ENCODE peak calls at places on chromosomes 4 and X, in ten cellular contexts. K is IMR-90, P is Peyer's patch, D is K562, L is stomach, O is GM12878, Y is testis, F is ovary, G is right lobe of liver, U is A549. M is an unnamed sample. For H3K4me1, the result is how much of the 10 kb centered on the place peaks cover.

GRCh38 chrX:106612403-106612789 is 618 bp downstream of the RADX start:
- DNase-seq in K (no peak), P (no peak), D (no peak), L (no peak), O (no peak), Y (no peak), F (no peak), G (no peak), U (no peak), M (no peak)

GRCh38 chrX:139851730-139852129 is 81.1 kb downstream of the ATP11C start:
- DNase-seq in K (peak), P (no peak), D (no peak), L (no peak), O (no peak), Y (no peak), F (no peak), G (no peak), U (no peak), M (no peak)

GRCh38 chr4:26947318-26947717 is 86.7 kb downstream of the STIM2 start:
- DNase-seq in K (no peak), P (no peak), D (no peak), L (no peak), O (no peak), Y (no peak), F (no peak), G (no peak), U (no peak), M (no peak)

GRCh38 chr4:150115851-150116250 is 37.6 kb downstream of the DCLK2 start:
- DNase-seq in K (peak), P (no peak), D (no peak), L (no peak), O (no peak), Y (no peak), F (no peak), G (no peak), U (no peak), M (no peak)

GRCh38 chr4:38529189-38530115 is 134.5 kb upstream of the KLF3 start:
- DNase-seq in K (no peak), P (peak), D (peak), L (peak), O (peak), Y (no peak), F (no peak), G (peak), U (no peak), M (peak)

GRCh38 chrX:254630-255215 is 26.5 kb upstream of the PLCXD1 start:
- DNase-seq in K (no peak), P (no peak), D (no peak), L (peak), O (no peak), Y (no peak), F (no peak), G (no peak), U (no peak), M (no peak)

GRCh38 chr4:147388016-147388415 is 92.9 kb upstream of the EDNRA start:
- DNase-seq in K (peak), P (no peak), D (no peak), L (no peak), O (no peak), Y (no peak), F (no peak), G (no peak), U (no peak), M (no peak)

GRCh38 chrX:86023806-86024205 is 23.6 kb downstream of the CHM start:
- DNase-seq in K (no peak), P (no peak), D (no peak), L (no peak), O (no peak), Y (no peak), F (no peak), G (no peak), U (no peak), M (no peak)

GRCh38 chr4:184251680-184252000 is 34.0 kb upstream of the ENPP6 start:
- DNase-seq in K (no peak), P (no peak), D (no peak), L (no peak), O (no peak), Y (no peak), F (no peak), G (no peak), U (no peak), M (no peak)

GRCh38 chr4:931194-931959 is 739 bp downstream of the GAK start:
- DNase-seq in K (peak), P (no peak), D (peak), L (no peak), O (no peak), Y (no peak), F (no peak), G (no peak), U (no peak), M (no peak)

GRCh38 chrX:38898261-38898660 is 97.0 kb downstream of the MID1IP1 start:
- DNase-seq in K (no peak), P (no peak), D (no peak), L (no peak), O (no peak), Y (no peak), F (no peak), G (no peak), U (no peak), M (no peak)

GRCh38 chr4:14095881-14096280 is 468.4 kb upstream of the BOD1L1 start:
- DNase-seq in K (no peak), P (no peak), D (no peak), L (no peak), O (no peak), Y (no peak), F (no peak), G (no peak), U (no peak), M (no peak)

GRCh38 chrX:55758033-55758432 is 40.5 kb downstream of the RRAGB start:
- DNase-seq in K (peak), P (no peak), D (no peak), L (no peak), O (no peak), Y (no peak), F (no peak), G (no peak), U (no peak), M (no peak)

GRCh38 chr4:152990471-152991131 is 54.5 kb downstream of the FHDC1 start:
- DNase-seq in K (no peak), P (no peak), D (peak), L (no peak), O (no peak), Y (no peak), F (no peak), G (no peak), U (no peak), M (no peak)

GRCh38 chr4:138576684-138577083 is 334.5 kb upstream of the SLC7A11 start:
- DNase-seq in K (peak), P (no peak), D (peak), L (no peak), O (no peak), Y (no peak), F (no peak), G (no peak), U (peak), M (no peak)

GRCh38 chr4:89382439-89382838 is 74.8 kb upstream of the GPRIN3 start:
- DNase-seq in K (no peak), P (no peak), D (no peak), L (no peak), O (no peak), Y (no peak), F (no peak), G (no peak), U (no peak), M (no peak)

GRCh38 chrX:1486749-1487361 is 34.1 kb upstream of the ASMTL start:
- DNase-seq in K (no peak), P (no peak), D (no peak), L (no peak), O (no peak), Y (no peak), F (no peak), G (peak), U (no peak), M (peak)

GRCh38 chr4:20773144-20773997 is 73.1 kb downstream of the PACRGL start:
- DNase-seq in K (peak), P (peak), D (peak), L (peak), O (no peak), Y (peak), F (peak), G (no peak), U (peak), M (no peak)

GRCh38 chrX:1528884-1529203 is 8.1 kb downstream of the P2RY8 start:
- DNase-seq in K (no peak), P (no peak), D (no peak), L (no peak), O (no peak), Y (no peak), F (no peak), G (no peak), U (no peak), M (no peak)

GRCh38 chr4:58261526-58261925 is 1151.3 kb upstream of the IGFBP7 start:
- DNase-seq in K (no peak), P (no peak), D (no peak), L (no peak), O (no peak), Y (no peak), F (no peak), G (no peak), U (no peak), M (no peak)

GRCh38 chr4:55184600-55185523 is 59.5 kb upstream of the KDR start:
- DNase-seq in K (peak), P (no peak), D (peak), L (peak), O (no peak), Y (peak), F (peak), G (no peak), U (no peak), M (no peak)

GRCh38 chrX:25343060-25343459 is 327.3 kb upstream of the ARX start:
- DNase-seq in K (no peak), P (no peak), D (no peak), L (no peak), O (no peak), Y (no peak), F (no peak), G (no peak), U (no peak), M (no peak)

GRCh38 chr4:4819213-4819606 is 40.3 kb upstream of the MSX1 start:
- DNase-seq in K (no peak), P (no peak), D (no peak), L (no peak), O (no peak), Y (no peak), F (no peak), G (no peak), U (no peak), M (no peak)

GRCh38 chrX:71148278-71148663 is 3.6 kb downstream of the NLGN3 start:
- DNase-seq in K (no peak), P (no peak), D (no peak), L (no peak), O (no peak), Y (no peak), F (no peak), G (no peak), U (no peak), M (no peak)

GRCh38 chr4:58760100-58760499 is 1649.9 kb upstream of the IGFBP7 start:
- DNase-seq in K (no peak), P (no peak), D (no peak), L (no peak), O (no peak), Y (no peak), F (no peak), G (no peak), U (no peak), M (no peak)

GRCh38 chr4:7189475-7190277 is 2.7 kb upstream of the SORCS2 start:
- DNase-seq in K (no peak), P (peak), D (no peak), L (no peak), O (no peak), Y (no peak), F (no peak), G (no peak), U (no peak), M (peak)

GRCh38 chr4:48633657-48634056 is 143.6 kb downstream of the ZAR1 start:
- DNase-seq in K (peak), P (no peak), D (no peak), L (no peak), O (no peak), Y (no peak), F (no peak), G (no peak), U (no peak), M (no peak)

GRCh38 chr4:995311-996026 is 2.3 kb upstream of the SLC26A1 start:
- DNase-seq in K (no peak), P (no peak), D (no peak), L (no peak), O (no peak), Y (no peak), F (no peak), G (no peak), U (no peak), M (no peak)

GRCh38 chrX:68692651-68693050 is 45.2 kb downstream of the STARD8 start:
- DNase-seq in K (peak), P (no peak), D (no peak), L (no peak), O (no peak), Y (no peak), F (no peak), G (no peak), U (no peak), M (no peak)

GRCh38 chrX:8738588-8739189 is 6.8 kb upstream of the ANOS1 start:
- DNase-seq in K (peak), P (no peak), D (peak), L (peak), O (no peak), Y (peak), F (peak), G (no peak), U (no peak), M (peak)

GRCh38 chr4:158162637-158163036 is 10.2 kb downstream of the GASK1B start:
- DNase-seq in K (peak), P (no peak), D (no peak), L (no peak), O (no peak), Y (no peak), F (no peak), G (no peak), U (peak), M (no peak)

GRCh38 chr4:23890369-23891063 is 669 bp upstream of the PPARGC1A start:
- DNase-seq in K (no peak), P (no peak), D (no peak), L (no peak), O (no peak), Y (no peak), F (no peak), G (no peak), U (no peak), M (no peak)
- H3K4me1 ChIP-seq in K (under half), P (under half), D (under half), L (under half), O (under half), Y (under half), F (under half), G (under half), U (under half), M (under half)

DNA sequence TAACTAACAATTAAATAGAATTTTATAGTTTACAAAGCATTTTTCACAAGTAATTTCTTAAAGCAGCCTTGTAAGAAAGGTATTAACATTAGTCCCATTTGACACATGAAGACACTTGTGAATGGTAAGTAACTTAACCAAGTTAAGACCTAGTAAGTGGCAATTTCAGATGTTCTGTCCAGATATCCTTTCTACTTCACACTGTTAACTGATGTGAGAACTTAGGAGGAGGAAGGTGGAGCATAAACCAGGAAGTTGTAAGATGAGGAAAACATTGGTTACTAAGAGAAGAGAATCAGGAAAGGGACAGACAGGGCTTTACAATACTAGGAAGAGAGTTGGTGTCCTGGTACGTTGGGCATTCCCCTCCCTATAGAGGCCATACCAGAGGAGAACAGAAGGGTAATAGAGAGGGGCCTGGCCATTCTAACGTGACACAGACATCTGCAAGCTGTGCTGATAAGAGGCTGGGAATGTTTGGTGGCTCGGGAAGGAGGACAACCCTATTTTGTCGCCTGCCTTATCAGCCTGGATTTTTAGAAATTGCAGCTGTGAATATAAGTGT is 53.7 kb upstream of the HPRT1 start:
- DNase-seq in K (no peak), P (no peak), D (peak), L (no peak), O (no peak), Y (no peak), F (no peak), G (no peak), U (no peak), M (no peak)
- TF ChIP-seq POLR2A in K (no peak), P (no peak), D (no peak), L (no peak), O (no peak), Y (no peak), F (no peak), G (no peak), U (no peak), M (no peak)

GRCh38 chr4:120066525-120067333 is at the start of gene MAD2L1:
- DNase-seq in K (peak), P (peak), D (peak), L (peak), O (peak), Y (peak), F (peak), G (peak), U (peak), M (peak)

GRCh38 chr4:120070191-120070590 is 3.5 kb upstream of the MAD2L1 start:
- DNase-seq in K (peak), P (no peak), D (no peak), L (no peak), O (no peak), Y (no peak), F (no peak), G (no peak), U (no peak), M (no peak)

GRCh38 chr4:120066182-120066524 is 495 bp downstream of the MAD2L1 start:
- DNase-seq in K (no peak), P (no peak), D (peak), L (no peak), O (no peak), Y (no peak), F (no peak), G (no peak), U (peak), M (no peak)

GRCh38 chr4:120071192-120071795 is 4.6 kb upstream of the MAD2L1 start:
- DNase-seq in K (peak), P (no peak), D (peak), L (no peak), O (no peak), Y (no peak), F (no peak), G (no peak), U (peak), M (no peak)
- H3K27ac ChIP-seq in K (no peak), P (no peak), D (no peak), L (no peak), O (no peak), Y (no peak), F (no peak), G (no peak), U (no peak), M (no peak)

GRCh38 chrX:12999422-12999821 is 24.5 kb downstream of the TMSB4X start:
- DNase-seq in K (peak), P (no peak), D (no peak), L (no peak), O (no peak), Y (no peak), F (no peak), G (no peak), U (no peak), M (no peak)

GRCh38 chrX:12997898-12998687 is 23.2 kb downstream of the TMSB4X start:
- DNase-seq in K (no peak), P (no peak), D (no peak), L (peak), O (no peak), Y (peak), F (no peak), G (no peak), U (no peak), M (no peak)

GRCh38 chrX:13001961-13002671 is 27.2 kb downstream of the TMSB4X start:
- DNase-seq in K (peak), P (no peak), D (no peak), L (no peak), O (no peak), Y (no peak), F (no peak), G (no peak), U (no peak), M (no peak)

GRCh38 chrX:13000311-13000811 is 25.5 kb downstream of the TMSB4X start:
- DNase-seq in K (no peak), P (no peak), D (no peak), L (no peak), O (peak), Y (peak), F (no peak), G (no peak), U (no peak), M (no peak)

GRCh38 chrX:13001097-13001496 is 26.2 kb downstream of the TMSB4X start:
- DNase-seq in K (no peak), P (no peak), D (no peak), L (no peak), O (no peak), Y (no peak), F (no peak), G (no peak), U (no peak), M (no peak)
- H3K4me1 ChIP-seq in K (under half), P (under half), D (under half), L (half or more), O (half or more), Y (under half), F (under half), G (under half), U (half or more), M (under half)

GRCh38 chr4:121070274-121070673 is 2.1 kb downstream of the NDNF start:
- DNase-seq in K (no peak), P (no peak), D (no peak), L (no peak), O (no peak), Y (no peak), F (peak), G (no peak), U (no peak), M (no peak)

GRCh38 chr4:121071640-121072037 is 696 bp downstream of the NDNF start:
- DNase-seq in K (no peak), P (no peak), D (no peak), L (no peak), O (no peak), Y (no peak), F (no peak), G (no peak), U (no peak), M (no peak)

GRCh38 chr4:121069419-121069818 is 2.9 kb downstream of the NDNF start:
- DNase-seq in K (no peak), P (no peak), D (no peak), L (no peak), O (no peak), Y (no peak), F (no peak), G (no peak), U (no peak), M (no peak)

GRCh38 chr4:121072080-121072835 is at the start of gene NDNF:
- DNase-seq in K (peak), P (peak), D (no peak), L (no peak), O (no peak), Y (peak), F (peak), G (peak), U (no peak), M (peak)

GRCh38 chr4:121070696-121071639 is 1.4 kb downstream of the NDNF start:
- DNase-seq in K (no peak), P (peak), D (no peak), L (no peak), O (no peak), Y (peak), F (peak), G (peak), U (peak), M (peak)
- TF ChIP-seq POLR2A in K (no peak), P (no peak), D (no peak), L (no peak), O (no peak), Y (no peak), F (no peak), G (no peak), U (no peak), M (no peak)

GRCh38 chr4:186072516-186072915 is 3.6 kb downstream of the TLR3 start:
- DNase-seq in K (no peak), P (no peak), D (no peak), L (no peak), O (no peak), Y (no peak), F (no peak), G (no peak), U (no peak), M (no peak)

GRCh38 chr4:186067757-186068385 is 1.1 kb upstream of the TLR3 start:
- DNase-seq in K (peak), P (peak), D (no peak), L (peak), O (peak), Y (peak), F (peak), G (peak), U (no peak), M (peak)

GRCh38 chr4:186069734-186070133 is 778 bp downstream of the TLR3 start:
- DNase-seq in K (no peak), P (no peak), D (no peak), L (no peak), O (no peak), Y (no peak), F (no peak), G (no peak), U (no peak), M (no peak)

GRCh38 chr4:186074189-186074588 is 5.2 kb downstream of the TLR3 start:
- DNase-seq in K (no peak), P (no peak), D (no peak), L (no peak), O (no peak), Y (no peak), F (no peak), G (no peak), U (no peak), M (no peak)

GRCh38 chr4:186068581-186069402 is at the start of gene TLR3:
- DNase-seq in K (peak), P (no peak), D (no peak), L (no peak), O (no peak), Y (no peak), F (no peak), G (no peak), U (no peak), M (no peak)
- H3K27ac ChIP-seq in K (no peak), P (no peak), D (no peak), L (peak), O (no peak), Y (peak), F (no peak), G (peak), U (peak), M (peak)